ENCODE peak calls at places on chromosomes 2 and 18, in four cellular contexts. O is tibial artery; W is CD8-positive, alpha-beta T cell; Z is NCI-H345. Q is an unnamed sample.

GRCh38 chr2:26347286-26347865 is 787 bp upstream of the ADGRF3 start:
- DNase-seq in O (no peak), W (no peak), Z (peak), Q (no peak)

GRCh38 chr2:146214394-146214929 is 1630.4 kb upstream of the ACVR2A start:
- DNase-seq in O (no peak), W (no peak), Z (no peak), Q (no peak)

GRCh38 chr2:182182436-182182835 is 196.8 kb downstream of the PPP1R1C start:
- DNase-seq in O (no peak), W (no peak), Z (no peak), Q (no peak)

GRCh38 chr18:6921571-6921970 is 192.1 kb downstream of the ARHGAP28 start:
- DNase-seq in O (no peak), W (no peak), Z (no peak), Q (no peak)

GRCh38 chr2:239220976-239221375 is 179.8 kb downstream of the HDAC4 start:
- DNase-seq in O (peak), W (no peak), Z (no peak), Q (no peak)

GRCh38 chr2:205734436-205734835 is 52.1 kb downstream of the NRP2 start:
- DNase-seq in O (no peak), W (no peak), Z (no peak), Q (no peak)

GRCh38 chr2:54206596-54206995 is 49.4 kb downstream of the TSPYL6 start:
- DNase-seq in O (no peak), W (no peak), Z (peak), Q (peak)

GRCh38 chr2:204971219-204971907 is 426.1 kb downstream of the PARD3B start:
- DNase-seq in O (no peak), W (no peak), Z (no peak), Q (no peak)

GRCh38 chr2:233829193-233830110 is 24.9 kb downstream of the HJURP start:
- DNase-seq in O (peak), W (no peak), Z (no peak), Q (no peak)

GRCh38 chr2:176446718-176447414 is 177.6 kb downstream of the MTX2 start:
- DNase-seq in O (no peak), W (no peak), Z (no peak), Q (peak)

GRCh38 chr2:203759692-203760365 is 53.4 kb downstream of the CD28 start:
- DNase-seq in O (no peak), W (no peak), Z (no peak), Q (no peak)

GRCh38 chr2:7338961-7339360 is 421.7 kb downstream of the RNF144A start:
- DNase-seq in O (no peak), W (no peak), Z (no peak), Q (no peak)

GRCh38 chr2:206004004-206004693 is 81.8 kb downstream of the INO80D start:
- DNase-seq in O (no peak), W (no peak), Z (no peak), Q (peak)

GRCh38 chr2:136015688-136016087 is 30.3 kb upstream of the DARS1 start:
- DNase-seq in O (no peak), W (no peak), Z (no peak), Q (no peak)

GRCh38 chr2:40844353-40845277 is 392.7 kb upstream of the SLC8A1 start:
- DNase-seq in O (no peak), W (no peak), Z (no peak), Q (peak)

GRCh38 chr2:46239847-46240181 is 57.4 kb upstream of the EPAS1 start:
- DNase-seq in O (no peak), W (peak), Z (no peak), Q (no peak)

GRCh38 chr18:61322265-61322873 is 10.9 kb upstream of the CDH20 start:
- DNase-seq in O (no peak), W (no peak), Z (no peak), Q (peak)

GRCh38 chr2:144712277-144712944 is 192.5 kb upstream of the ZEB2 start:
- DNase-seq in O (no peak), W (no peak), Z (no peak), Q (no peak)

GRCh38 chr2:40281021-40281940 is 170.6 kb downstream of the SLC8A1 start:
- DNase-seq in O (peak), W (no peak), Z (no peak), Q (no peak)

GRCh38 chr2:16508061-16508851 is 157.4 kb downstream of the CYRIA start:
- DNase-seq in O (no peak), W (no peak), Z (peak), Q (peak)

GRCh38 chr2:237296756-237297155 is 117.2 kb downstream of the COL6A3 start:
- DNase-seq in O (no peak), W (no peak), Z (no peak), Q (no peak)